ENCODE peak calls at places on chromosomes 5 and 9, in four cellular contexts. I is effector memory CD4-positive, alpha-beta T cell; T is colonic mucosa; K is IMR-90. O is an unnamed sample. For H3K4me1, the result is how much of the 10 kb centered on the place peaks cover.

GRCh38 chr5:168159425-168159824 is 132.0 kb upstream of the WWC1 start:
- DNase-seq in I (no peak), T (peak), K (no peak), O (no peak)

GRCh38 chr9:7258688-7259396 is 501.1 kb downstream of the KDM4C start:
- DNase-seq in I (no peak), T (no peak), K (no peak), O (no peak)

GRCh38 chr5:37668524-37669047 is 171.3 kb downstream of the GDNF start:
- DNase-seq in I (no peak), T (peak), K (peak), O (no peak)

GRCh38 chr9:94948567-94949235 is 222.2 kb downstream of the AOPEP start:
- DNase-seq in I (no peak), T (no peak), K (peak), O (no peak)

GRCh38 chr9:106697390-106697789 is 165.6 kb upstream of the ZNF462 start:
- DNase-seq in I (no peak), T (no peak), K (no peak), O (no peak)

GRCh38 chr5:90934738-90935137 is 376.1 kb downstream of the ADGRV1 start:
- DNase-seq in I (no peak), T (no peak), K (no peak), O (no peak)

GRCh38 chr9:127899200-127899943 is at the start of gene ST6GALNAC6:
- DNase-seq in I (peak), T (peak), K (peak), O (peak)

GRCh38 chr9:125332527-125332926 is 70.9 kb downstream of the GAPVD1 start:
- DNase-seq in I (no peak), T (no peak), K (no peak), O (no peak)

GRCh38 chr5:34536699-34537098 is 119.4 kb upstream of the RAI14 start:
- DNase-seq in I (no peak), T (no peak), K (no peak), O (no peak)

GRCh38 chr9:95411211-95411892 is 93.8 kb upstream of the FANCC start:
- DNase-seq in I (no peak), T (no peak), K (no peak), O (no peak)

GRCh38 chr5:125325488-125325887 is 579.0 kb upstream of the ZNF608 start:
- DNase-seq in I (no peak), T (no peak), K (no peak), O (no peak)

GRCh38 chr5:15241216-15241821 is 258.7 kb upstream of the FBXL7 start:
- DNase-seq in I (no peak), T (no peak), K (peak), O (no peak)

GRCh38 chr5:146176805-146177204 is 5.6 kb downstream of the LARS1 start:
- DNase-seq in I (no peak), T (no peak), K (no peak), O (no peak)

GRCh38 chr5:154355141-154355611 is 90.6 kb upstream of the SAP30L start:
- DNase-seq in I (no peak), T (no peak), K (no peak), O (no peak)

GRCh38 chr9:33817327-33818166 is 587 bp downstream of the UBE2R2 start:
- DNase-seq in I (peak), T (peak), K (peak), O (peak)

GRCh38 chr9:131843989-131844744 is 104.3 kb upstream of the RAPGEF1 start:
- DNase-seq in I (no peak), T (no peak), K (no peak), O (no peak)

GRCh38 chr9:129726322-129727160 is 26.3 kb downstream of the PTGES start:
- DNase-seq in I (peak), T (peak), K (peak), O (peak)

GRCh38 chr9:27528278-27528885 is 1.2 kb downstream of the MOB3B start:
- DNase-seq in I (no peak), T (peak), K (peak), O (peak)

GRCh38 chr5:89417990-89418820 is 535.2 kb upstream of the MEF2C start:
- DNase-seq in I (no peak), T (no peak), K (no peak), O (no peak)

GRCh38 chr9:137971477-137972138 is 94.0 kb downstream of the CACNA1B start:
- DNase-seq in I (no peak), T (no peak), K (no peak), O (no peak)

GRCh38 chr9:33185858-33186257 is 18.7 kb upstream of the B4GALT1 start:
- DNase-seq in I (no peak), T (no peak), K (no peak), O (no peak)

GRCh38 chr9:136572003-136572595 is 26.3 kb upstream of the NOTCH1 start:
- DNase-seq in I (no peak), T (no peak), K (peak), O (no peak)

GRCh38 chr5:6772886-6773285 is 59.7 kb downstream of the TENT4A start:
- DNase-seq in I (no peak), T (no peak), K (no peak), O (no peak)

GRCh38 chr5:180327166-180327565 is 26.0 kb downstream of the GFPT2 start:
- DNase-seq in I (no peak), T (no peak), K (no peak), O (no peak)

GRCh38 chr9:89929721-89930480 is 325.1 kb downstream of the GADD45G start:
- DNase-seq in I (no peak), T (no peak), K (peak), O (no peak)

GRCh38 chr5:137995077-137995746 is 37.7 kb downstream of the FAM13B start:
- DNase-seq in I (no peak), T (no peak), K (peak), O (no peak)

GRCh38 chr9:95311956-95312355 is 5.6 kb downstream of the FANCC start:
- DNase-seq in I (no peak), T (no peak), K (no peak), O (no peak)

GRCh38 chr5:177366528-177367322 is 9.0 kb downstream of the RGS14 start:
- DNase-seq in I (no peak), T (peak), K (peak), O (no peak)

GRCh38 chr5:149439899-149440655 is 61.0 kb upstream of the IL17B start:
- DNase-seq in I (no peak), T (peak), K (peak), O (no peak)

GRCh38 chr5:151699071-151699901 is 12.6 kb upstream of the SPARC start:
- DNase-seq in I (no peak), T (peak), K (peak), O (no peak)

GRCh38 chr5:75894482-75894881 is 177.2 kb upstream of the POC5 start:
- DNase-seq in I (no peak), T (no peak), K (no peak), O (no peak)

GRCh38 chr9:14627513-14627912 is 65.7 kb downstream of the ZDHHC21 start:
- DNase-seq in I (no peak), T (no peak), K (no peak), O (no peak)

GRCh38 chr9:87594218-87594617 is 96.6 kb downstream of the DAPK1 start:
- DNase-seq in I (no peak), T (no peak), K (peak), O (no peak)

GRCh38 chr9:69013404-69013727 is 547 bp downstream of the PRKACG start:
- DNase-seq in I (no peak), T (no peak), K (no peak), O (no peak)

GRCh38 chr9:129879103-129879699 is 43.9 kb downstream of the USP20 start:
- DNase-seq in I (no peak), T (no peak), K (no peak), O (no peak)

GRCh38 chr5:76389513-76390154 is 13.5 kb upstream of the IQGAP2 start:
- DNase-seq in I (no peak), T (no peak), K (no peak), O (no peak)

DNA sequence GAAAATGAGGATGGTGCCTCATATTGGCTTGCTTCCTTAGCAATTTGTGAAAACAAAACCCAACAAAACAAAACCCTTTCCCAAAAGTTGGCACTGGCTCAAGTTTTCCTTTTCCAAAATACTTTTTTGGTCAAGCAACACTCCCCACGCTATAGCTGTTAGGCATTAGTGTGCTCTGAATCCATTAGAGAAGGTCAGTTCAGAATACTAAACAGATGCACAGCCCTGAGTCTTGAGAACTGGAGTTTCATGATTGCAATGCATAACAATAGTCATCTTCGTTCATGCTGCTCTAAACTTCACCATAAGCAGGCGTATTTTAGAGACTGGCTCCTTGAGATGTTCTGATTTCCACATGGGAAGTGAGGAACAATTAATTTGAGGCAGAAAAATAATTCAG is 172.0 kb upstream of the KLF9 start:
- DNase-seq in I (no peak), T (no peak), K (no peak), O (no peak)
- H3K4me1 ChIP-seq in I (under half), T (under half), K (under half), O (under half)

DNA sequence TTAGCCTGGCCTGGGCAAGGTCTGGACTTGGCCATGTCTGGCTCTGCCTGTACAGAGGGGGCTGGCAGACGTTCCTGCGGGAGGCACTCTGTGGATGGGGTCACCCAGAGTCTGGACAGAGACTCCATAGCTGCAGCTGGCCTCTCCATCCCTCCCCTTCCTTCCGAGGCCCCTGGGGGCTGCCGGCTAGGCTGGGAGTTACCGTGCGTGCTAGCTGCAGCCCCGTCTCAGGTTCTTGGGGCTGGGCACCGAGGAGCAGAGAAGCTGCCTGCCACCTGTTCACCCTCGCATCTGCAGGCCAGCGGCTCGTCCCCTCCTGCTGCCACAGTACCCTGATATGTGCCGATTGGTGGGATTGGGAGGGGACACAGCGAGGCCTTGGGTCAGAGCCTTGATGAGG is 63.4 kb downstream of the RXRA start:
- DNase-seq in I (no peak), T (no peak), K (no peak), O (no peak)
- H3K4me1 ChIP-seq in I (under half), T (under half), K (under half), O (under half)

GRCh38 chr5:150612405-150612804 is 28.1 kb upstream of the SYNPO start:
- DNase-seq in I (no peak), T (peak), K (no peak), O (no peak)
- H3K4me1 ChIP-seq in I (under half), T (under half), K (under half), O (under half)

DNA sequence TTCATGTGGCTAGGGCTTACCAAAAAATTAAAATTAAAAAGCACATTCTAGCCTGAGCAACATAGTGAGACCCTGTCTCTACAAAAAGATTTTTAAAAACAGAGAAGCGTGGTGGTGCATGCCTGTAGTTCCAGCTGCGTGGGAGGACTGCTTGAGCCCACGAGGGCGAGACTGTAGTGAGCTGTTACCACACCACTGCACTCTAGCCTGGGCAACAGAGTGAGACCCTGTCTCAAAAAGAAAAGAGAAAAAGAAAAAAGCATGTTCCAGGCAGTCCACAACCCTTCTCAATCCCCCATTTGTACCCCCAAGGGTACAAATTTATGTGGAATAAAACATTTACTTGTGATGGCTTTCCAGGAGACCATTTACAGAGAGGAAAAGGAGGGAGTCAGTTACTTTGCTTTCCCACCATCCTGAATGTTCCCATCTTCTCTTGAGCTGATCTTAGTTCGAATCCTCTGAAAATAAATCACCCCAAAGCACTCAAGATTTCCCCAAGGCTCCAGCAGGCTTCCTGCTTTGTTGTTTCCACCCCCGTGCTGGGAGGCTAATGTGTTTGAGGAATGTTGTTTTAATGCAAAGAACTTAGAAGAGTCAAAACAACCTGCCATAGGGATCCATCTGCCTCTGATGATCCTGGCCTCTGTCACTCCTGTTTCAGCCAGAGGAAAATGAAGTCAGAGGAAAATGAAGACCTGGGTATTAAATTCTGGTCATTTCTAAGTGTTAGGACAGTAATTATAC is 384.7 kb downstream of the BNC2 start:
- DNase-seq in I (no peak), T (no peak), K (no peak), O (no peak)
- H3K4me1 ChIP-seq in I (under half), T (under half), K (under half), O (under half)

GRCh38 chr5:111743521-111743920 is 13.5 kb downstream of the NREP start:
- DNase-seq in I (no peak), T (no peak), K (no peak), O (no peak)
- H3K4me1 ChIP-seq in I (under half), T (under half), K (under half), O (under half)

GRCh38 chr9:93031629-93032431 is 26.7 kb upstream of the SUSD3 start:
- DNase-seq in I (no peak), T (no peak), K (no peak), O (no peak)
- H3K4me1 ChIP-seq in I (half or more), T (under half), K (under half), O (half or more)

GRCh38 chr9:38026021-38026809 is 42.8 kb downstream of the SHB start:
- DNase-seq in I (no peak), T (no peak), K (peak), O (no peak)

GRCh38 chr9:38023661-38024035 is 45.4 kb downstream of the SHB start:
- DNase-seq in I (no peak), T (no peak), K (no peak), O (no peak)

GRCh38 chr9:38026840-38027527 is 42.0 kb downstream of the SHB start:
- DNase-seq in I (no peak), T (no peak), K (no peak), O (no peak)

GRCh38 chr9:38024036-38024681 is 44.9 kb downstream of the SHB start:
- DNase-seq in I (no peak), T (no peak), K (peak), O (no peak)

DNA sequence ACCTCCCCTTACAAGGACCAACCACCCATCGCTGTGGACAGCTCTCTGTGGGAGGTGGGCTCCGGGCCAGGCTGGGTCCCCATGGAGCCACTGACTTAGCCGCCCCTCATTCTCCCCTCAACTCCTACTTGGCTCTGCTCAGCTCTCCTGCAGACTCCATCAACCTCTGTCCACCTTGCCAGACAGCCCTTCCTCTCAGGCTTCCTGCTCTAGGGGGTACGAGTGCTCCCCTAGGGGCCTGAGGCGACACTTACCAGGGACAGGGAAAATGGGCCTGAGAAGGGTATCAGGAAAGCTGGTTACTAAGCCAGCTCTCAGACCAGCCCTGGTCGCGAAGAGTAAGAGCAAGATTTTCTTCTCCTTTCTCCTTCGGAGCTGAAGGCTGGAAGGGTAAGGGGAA is 43.9 kb downstream of the SHB start:
- DNase-seq in I (no peak), T (no peak), K (no peak), O (no peak)
- H3K4me1 ChIP-seq in I (under half), T (under half), K (half or more), O (under half)

O was measured in CD8-positive, alpha-beta memory T cell.